ENCODE peak calls at places on chromosomes 13 and 19, in ten cellular contexts. Q is endothelial cell of umbilical vein, H is spleen, X is suprapubic skin, S is HL-60, Y is transverse colon, N is H1, E is Panc1, W is GM23338, D is K562. O is an unnamed sample.

GRCh38 chr19:52646571-52647222 is 8.5 kb upstream of the ZNF83 start:
- DNase-seq in W (no peak), D (no peak), X (no peak), N (no peak), Q (no peak), H (no peak), Y (no peak), E (no peak), S (no peak), O (no peak)

GRCh38 chr13:57264965-57265364 is 98.0 kb downstream of the PRR20E start:
- DNase-seq in Q (no peak), X (no peak), S (no peak), Y (no peak), W (no peak), E (no peak), N (no peak), D (no peak), H (no peak), O (no peak)

GRCh38 chr13:24997367-24997967 is 98.5 kb upstream of the PABPC3 start:
- DNase-seq in S (no peak), Y (no peak), X (no peak), D (peak; percentile 17), H (no peak), N (no peak), Q (peak; percentile 29), E (no peak), W (peak; percentile 79), O (no peak)

GRCh38 chr19:31519216-31519615 is 170.0 kb upstream of the TSHZ3 start:
- DNase-seq in Q (no peak), N (peak; percentile 11), W (no peak), D (no peak), E (no peak), Y (no peak), X (no peak), S (no peak), H (no peak), O (no peak)

GRCh38 chr19:33524024-33524664 is 2.6 kb upstream of the PEPD start:
- DNase-seq in Y (peak; percentile 19), D (no peak), N (peak; percentile 46), E (no peak), H (no peak), X (no peak), S (no peak), Q (no peak), W (no peak), O (no peak)

GRCh38 chr19:49638360-49638759 is 1.6 kb downstream of the RRAS start:
- DNase-seq in S (no peak), Y (peak; percentile 32), X (no peak), E (no peak), H (no peak), D (no peak), N (no peak), W (peak; percentile 61), Q (peak; percentile 21), O (no peak)

GRCh38 chr13:30256713-30257432 is 50.5 kb downstream of the KATNAL1 start:
- DNase-seq in D (no peak), H (no peak), Y (no peak), E (no peak), W (peak; percentile 11), X (no peak), S (no peak), N (no peak), Q (no peak), O (no peak)

GRCh38 chr13:30268673-30269072 is 38.7 kb downstream of the KATNAL1 start:
- DNase-seq in N (no peak), Q (no peak), Y (no peak), S (no peak), W (no peak), E (no peak), H (no peak), D (no peak), X (no peak), O (no peak)

GRCh38 chr13:40318366-40318765 is 348.1 kb downstream of the FOXO1 start:
- DNase-seq in H (no peak), D (no peak), N (no peak), W (no peak), X (no peak), S (no peak), Y (peak; percentile 20), E (no peak), Q (peak; percentile 55), O (peak; percentile 66)
- TF ChIP-seq POLR2AphosphoS5 in H (no peak), D (no peak), N (no peak), W (no peak), X (no peak), S (no peak), Y (no peak), E (no peak), Q (no peak), O (no peak)

GRCh38 chr13:50589139-50589538 is 254.4 kb downstream of the DLEU7 start:
- DNase-seq in Q (no peak), D (no peak), H (no peak), Y (no peak), N (no peak), W (no peak), X (no peak), E (no peak), S (no peak), O (no peak)

GRCh38 chr13:50593228-50593627 is 250.3 kb downstream of the DLEU7 start:
- DNase-seq in Q (peak; percentile 18), W (no peak), E (no peak), N (no peak), H (no peak), S (no peak), X (no peak), Y (no peak), D (no peak), O (no peak)

GRCh38 chr13:50589651-50590054 is 253.8 kb downstream of the DLEU7 start:
- DNase-seq in D (no peak), W (no peak), X (no peak), H (no peak), E (no peak), S (no peak), N (no peak), Y (no peak), Q (no peak), O (no peak)

GRCh38 chr13:50594276-50594970 is 249.1 kb downstream of the DLEU7 start:
- DNase-seq in X (no peak), S (no peak), N (no peak), H (peak; percentile 92), D (peak; percentile 5), W (peak; percentile 48), E (no peak), Q (no peak), Y (peak; percentile 40), O (no peak)

DNA sequence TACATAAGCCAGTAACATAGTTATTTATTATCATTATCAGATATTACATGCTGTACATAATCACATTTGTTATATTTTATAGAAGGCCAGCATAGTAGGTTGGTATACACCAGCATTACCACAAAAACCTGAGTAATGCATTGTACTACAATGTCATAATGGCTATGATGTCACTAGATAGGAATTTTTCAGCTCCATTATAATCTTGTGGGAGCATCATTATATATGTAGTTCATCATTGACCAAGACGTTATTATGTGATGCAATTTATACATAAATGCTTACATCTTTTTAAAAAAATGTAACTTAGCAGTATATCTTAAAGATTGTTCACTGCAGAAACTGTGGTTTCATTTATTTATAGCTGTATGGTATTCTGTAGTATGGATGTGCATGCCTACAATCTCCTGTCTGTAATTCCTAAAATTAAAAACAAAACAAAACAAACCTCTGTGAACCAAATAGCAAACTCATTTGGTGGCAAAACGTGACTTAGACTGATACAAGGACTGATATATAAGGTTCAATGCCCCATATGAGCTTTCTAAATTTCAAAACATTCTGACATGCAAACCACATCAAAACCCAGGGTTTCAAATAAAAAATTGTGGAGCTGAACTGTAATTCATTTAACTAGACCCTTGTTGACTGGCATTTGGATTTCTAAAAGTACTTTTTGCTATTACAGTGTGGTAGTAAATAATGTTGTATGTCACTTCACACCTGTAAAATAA is 250.9 kb downstream of the DLEU7 start:
- DNase-seq in H (no peak), E (peak; percentile 17), Q (peak; percentile 29), W (no peak), X (no peak), Y (no peak), N (no peak), D (no peak), S (no peak), O (no peak)
- H3K27ac ChIP-seq in H (peak overlapping the region; percentile 71), E (no peak overlapping the region), Q (no peak overlapping the region), W (no peak overlapping the region), X (no peak overlapping the region), Y (no peak overlapping the region), N (no peak overlapping the region), D (no peak overlapping the region), S (no peak overlapping the region), O (no peak overlapping the region)

DNA sequence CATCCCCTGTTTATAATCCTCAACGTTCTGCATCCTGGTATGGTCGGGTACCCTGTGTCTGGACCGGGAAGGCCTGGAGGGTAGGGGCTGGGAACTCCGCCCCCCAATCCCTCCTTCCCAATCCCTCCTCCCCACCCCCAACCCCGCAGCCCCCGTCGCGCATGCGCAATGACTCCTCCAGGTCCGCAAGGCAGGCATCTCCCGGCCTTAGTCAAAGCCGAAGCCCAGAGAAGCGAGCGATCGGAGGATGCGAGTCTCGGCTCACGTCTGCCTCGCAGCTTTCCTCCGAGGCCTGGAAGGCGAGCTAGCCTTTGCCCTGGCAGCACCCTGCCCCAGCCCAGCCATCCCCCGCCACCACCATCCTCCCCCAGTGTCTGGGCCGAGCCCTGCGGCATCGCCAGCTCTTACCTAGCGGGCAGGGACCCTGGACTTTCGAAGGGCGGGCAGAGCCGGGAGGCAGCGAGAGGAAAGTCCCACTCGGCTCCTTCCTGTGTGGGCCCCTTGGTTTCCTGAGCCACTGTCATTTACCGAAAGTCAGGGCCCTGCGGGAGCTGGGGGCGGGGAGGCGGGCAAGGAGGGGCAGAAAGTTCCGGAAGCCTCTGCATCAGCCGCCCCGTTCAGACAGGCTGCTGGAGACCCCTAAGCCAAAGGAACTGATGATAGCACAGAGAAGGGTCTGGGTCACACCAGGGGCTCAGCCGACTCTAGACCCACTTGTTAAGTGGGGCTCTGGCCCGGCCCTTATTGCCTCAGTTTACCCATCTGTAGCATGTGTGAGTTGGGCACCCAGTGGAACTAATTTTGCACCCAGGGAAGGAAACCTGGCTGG is at the start of gene JAK3:
- DNase-seq in H (peak; percentile 94), Y (peak; percentile 78), E (no peak), S (no peak), X (no peak), W (peak; percentile 94), Q (peak; percentile 70), N (peak; percentile 90), D (peak; percentile 81), O (peak; percentile 52)
- TF ChIP-seq POLR2AphosphoS5 in H (peak; percentile 90), Y (no peak), E (no peak), S (no peak), X (no peak), W (peak; percentile 75), Q (no peak), N (peak; percentile 54), D (no peak), O (no peak)

GRCh38 chr19:36149673-36150406 is 2.4 kb downstream of the COX7A1 start:
- DNase-seq in E (no peak), S (no peak), W (no peak), X (peak; percentile 84), Q (no peak), H (no peak), D (no peak), Y (no peak), N (no peak), O (no peak)

GRCh38 chr19:36152061-36152885 is at the start of gene COX7A1:
- DNase-seq in D (no peak), Q (peak; percentile 23), S (no peak), N (no peak), E (no peak), H (peak; percentile 87), W (peak; percentile 69), X (peak; percentile 85), Y (peak; percentile 45), O (no peak)

GRCh38 chr19:36150586-36150985 is 1.7 kb downstream of the COX7A1 start:
- DNase-seq in X (no peak), E (no peak), D (no peak), H (no peak), N (no peak), Y (no peak), Q (no peak), W (no peak), S (no peak), O (no peak)

GRCh38 chr19:36151144-36152051 is 849 bp downstream of the COX7A1 start:
- DNase-seq in H (peak; percentile 81), E (no peak), D (no peak), W (peak; percentile 89), Y (no peak), X (peak; percentile 85), N (no peak), S (no peak), Q (no peak), O (no peak)

GRCh38 chr19:36152886-36153525 is 759 bp upstream of the COX7A1 start:
- DNase-seq in H (peak; percentile 20), Y (no peak), D (no peak), N (no peak), E (no peak), S (no peak), Q (no peak), X (no peak), W (no peak), O (no peak)
- H3K27ac ChIP-seq in H (peak overlapping the region; percentile 97), Y (peak overlapping the region; percentile 84), D (no peak overlapping the region), N (no peak overlapping the region), E (no peak overlapping the region), S (no peak overlapping the region), Q (no peak overlapping the region), X (peak overlapping the region; percentile 93), W (no peak overlapping the region), O (peak overlapping the region; percentile 91)

O was measured in stomach.